ENCODE peak calls at places on chromosomes 2 and 18, in six cellular contexts. P, L, D, W, T and A are unnamed samples.

GRCh38 chr2:112834379-112835014 is 2.1 kb downstream of the IL1B start:
- DNase-seq in W (no peak), T (no peak), D (peak; percentile 60), L (no peak), P (no peak), A (no peak)

GRCh38 chr2:11073251-11073650 is 82.0 kb upstream of the SLC66A3 start:
- DNase-seq in W (no peak), T (peak; percentile 85), L (no peak), D (peak; percentile 67), P (peak; percentile 70), A (no peak)

GRCh38 chr2:187509667-187510417 is 44.4 kb downstream of the TFPI start:
- DNase-seq in W (no peak), T (no peak), P (no peak), L (no peak), D (peak; percentile 22), A (no peak)

GRCh38 chr2:179211355-179211754 is 53.3 kb downstream of the SESTD1 start:
- DNase-seq in D (no peak), L (no peak), W (no peak), T (no peak), P (no peak), A (no peak)

GRCh38 chr2:155895016-155895415 is 437.5 kb downstream of the NR4A2 start:
- DNase-seq in D (no peak), T (no peak), L (no peak), P (no peak), W (peak; percentile 36), A (no peak)

GRCh38 chr2:71494523-71495155 is 41.3 kb downstream of the DYSF start:
- DNase-seq in W (no peak), D (no peak), P (no peak), L (no peak), T (no peak), A (no peak)

GRCh38 chr2:12990523-12990922 is 273.8 kb downstream of the TRIB2 start:
- DNase-seq in W (no peak), P (no peak), D (peak; percentile 12), T (no peak), L (no peak), A (no peak)

GRCh38 chr2:126971481-126972271 is 73.0 kb downstream of the TEX51 start:
- DNase-seq in P (peak; percentile 87), D (peak; percentile 85), T (peak; percentile 86), L (peak; percentile 87), W (peak; percentile 41), A (peak; percentile 89)

GRCh38 chr2:42856891-42857632 is 64.7 kb upstream of the HAAO start:
- DNase-seq in W (no peak), T (no peak), L (peak; percentile 59), P (peak; percentile 59), D (no peak), A (no peak)

GRCh38 chr2:73850009-73850408 is 21.2 kb downstream of the STAMBP start:
- DNase-seq in W (no peak), D (no peak), P (no peak), T (no peak), L (no peak), A (no peak)

GRCh38 chr18:76262956-76263955 is 231.8 kb downstream of the ZNF516 start:
- DNase-seq in P (no peak), D (no peak), L (no peak), T (no peak), W (no peak), A (no peak)

GRCh38 chr2:229852565-229852964 is 69.2 kb downstream of the TRIP12 start:
- DNase-seq in L (no peak), P (no peak), D (peak; percentile 82), W (peak; percentile 67), T (no peak), A (peak; percentile 32)

GRCh38 chr2:25361261-25362048 is 19.7 kb upstream of the DNMT3A start:
- DNase-seq in P (no peak), W (no peak), D (no peak), L (no peak), T (no peak), A (no peak)

GRCh38 chr2:133053541-133053940 is 383.5 kb upstream of the LYPD1 start:
- DNase-seq in W (peak; percentile 23), P (no peak), L (no peak), T (no peak), D (no peak), A (no peak)

GRCh38 chr2:202299712-202300111 is 34.1 kb downstream of the NOP58 start:
- DNase-seq in D (no peak), L (no peak), W (no peak), T (no peak), P (no peak), A (peak; percentile 59)

GRCh38 chr2:216535454-216535995 is 36.9 kb downstream of the RPL37A start:
- DNase-seq in D (peak; percentile 96), P (no peak), L (peak; percentile 82), T (no peak), W (peak; percentile 95), A (no peak)

GRCh38 chr18:68797901-68798300 is at the start of gene CCDC102B:
- DNase-seq in W (peak; percentile 65), P (no peak), D (peak; percentile 94), L (no peak), T (no peak), A (no peak)

GRCh38 chr2:112629224-112629623 is 16.5 kb upstream of the SLC20A1 start:
- DNase-seq in T (no peak), D (no peak), W (no peak), P (no peak), L (no peak), A (no peak)

GRCh38 chr18:5556317-5556974 is 12.6 kb upstream of the EPB41L3 start:
- DNase-seq in T (no peak), P (no peak), D (peak; percentile 69), W (peak; percentile 69), L (no peak), A (no peak)

GRCh38 chr2:238731961-238732360 is 115.9 kb upstream of the TWIST2 start:
- DNase-seq in D (no peak), P (no peak), T (no peak), W (no peak), L (no peak), A (no peak)

GRCh38 chr2:144521702-144522101 is 1.8 kb upstream of the ZEB2 start:
- DNase-seq in L (no peak), T (no peak), D (no peak), P (no peak), W (no peak), A (no peak)

GRCh38 chr2:71779306-71779855 is 326.0 kb downstream of the DYSF start:
- DNase-seq in D (peak; percentile 51), L (no peak), W (peak; percentile 86), P (no peak), T (no peak), A (no peak)

GRCh38 chr2:9819551-9819950 is 23.7 kb upstream of the TAF1B start:
- DNase-seq in D (no peak), W (no peak), P (no peak), T (no peak), L (no peak), A (no peak)

GRCh38 chr2:158816797-158817196 is 21.7 kb downstream of the DAPL1 start:
- DNase-seq in L (no peak), T (no peak), P (no peak), W (no peak), D (no peak), A (no peak)

GRCh38 chr18:12027046-12027445 is 45.7 kb downstream of the IMPA2 start:
- DNase-seq in P (no peak), L (peak; percentile 66), W (no peak), D (no peak), T (no peak), A (no peak)

GRCh38 chr2:190338453-190338852 is 4.9 kb upstream of the INPP1 start:
- DNase-seq in W (no peak), L (no peak), D (no peak), T (no peak), P (no peak), A (no peak)

GRCh38 chr2:63310614-63311013 is 260.0 kb downstream of the OTX1 start:
- DNase-seq in P (no peak), D (no peak), W (no peak), L (no peak), T (no peak), A (no peak)

GRCh38 chr2:205640713-205641112 is 41.6 kb upstream of the NRP2 start:
- DNase-seq in T (no peak), W (no peak), L (no peak), D (no peak), P (no peak), A (no peak)

GRCh38 chr18:63137999-63138448 is 181.5 kb downstream of the BCL2 start:
- DNase-seq in L (no peak), D (no peak), P (no peak), W (no peak), T (no peak), A (no peak)

DNA sequence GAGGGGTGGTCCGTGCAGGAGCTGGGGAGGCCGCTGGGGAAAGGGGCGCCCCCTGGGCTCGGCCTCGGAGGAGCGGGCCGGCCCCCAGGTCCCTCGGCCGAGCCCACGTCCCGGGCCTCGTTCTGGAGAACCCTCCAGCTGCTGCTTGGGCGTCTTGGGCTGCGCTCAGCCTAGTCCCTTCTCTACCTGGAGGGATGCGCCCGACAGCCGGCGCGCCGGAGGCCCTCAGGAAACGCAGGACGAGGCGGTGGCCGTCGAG is 293 bp upstream of the D2HGDH start:
- DNase-seq in D (no peak), T (no peak), L (no peak), P (no peak), W (no peak), A (no peak)
- TF ChIP-seq CTCF in D (no peak), T (no peak), L (no peak), P (peak; percentile 23), W (no peak), A (no peak)

GRCh38 chr2:332592-332991 is 44.7 kb upstream of the ALKAL2 start:
- DNase-seq in P (no peak), L (no peak), T (no peak), D (no peak), W (no peak), A (no peak)
- TF ChIP-seq CTCF in P (no peak), L (no peak), T (no peak), D (peak; percentile 24), W (no peak), A (no peak)

DNA sequence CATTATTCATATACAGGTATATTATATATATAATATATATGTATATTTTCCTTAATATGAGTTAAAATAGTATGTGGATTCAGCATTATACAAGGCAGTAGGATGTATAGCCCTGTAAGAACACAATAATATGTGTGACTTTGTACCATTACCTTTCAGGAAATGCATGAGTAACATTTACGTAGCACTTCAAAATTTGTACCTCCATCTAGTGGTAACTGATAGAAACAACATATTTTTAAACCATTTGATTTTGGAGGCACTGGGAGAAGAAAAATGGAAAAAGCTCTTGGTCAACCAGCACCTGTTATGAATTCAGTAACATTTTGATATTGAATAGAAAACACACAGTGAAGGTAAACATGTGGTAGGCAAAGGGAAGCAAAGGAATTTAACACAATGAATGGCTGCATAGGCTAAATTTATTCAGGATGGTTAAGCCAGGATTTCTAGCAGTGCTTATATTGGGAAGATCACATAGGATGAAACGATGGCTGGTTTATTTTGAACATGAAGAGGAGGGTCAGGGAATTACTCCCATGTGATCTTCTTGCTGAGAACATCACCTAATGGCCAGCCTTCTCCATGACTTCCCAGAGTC is 565.5 kb downstream of the CCDC85A start:
- DNase-seq in T (no peak), L (no peak), P (no peak), D (peak; percentile 68), W (peak; percentile 34), A (peak; percentile 1)
- TF ChIP-seq CTCF in T (peak; percentile 28), L (peak; percentile 21), P (peak; percentile 52), D (peak; percentile 48), W (peak; percentile 51), A (no peak)

DNA sequence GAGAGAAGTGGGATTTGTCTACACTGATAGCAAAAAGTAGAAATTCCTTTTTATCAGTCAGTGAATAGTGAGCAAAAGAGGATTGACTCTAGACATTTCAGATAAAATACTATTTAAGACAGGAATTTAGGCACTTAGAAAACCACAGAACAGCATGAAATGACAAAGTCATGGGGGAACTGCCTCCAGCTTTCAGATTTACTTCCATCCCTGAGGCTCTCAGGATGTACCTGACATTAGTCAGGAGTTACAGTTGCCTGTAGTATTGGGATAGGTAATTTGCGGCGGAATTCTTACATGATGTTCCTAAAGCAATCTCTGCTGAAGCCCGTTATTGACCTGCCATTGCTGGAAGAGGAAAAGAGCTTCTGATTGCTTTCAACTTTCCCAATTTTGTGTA is 337.1 kb upstream of the MAP2 start:
- DNase-seq in D (no peak), L (no peak), W (no peak), T (no peak), P (no peak), A (no peak)
- TF ChIP-seq CTCF in D (no peak), L (no peak), W (no peak), T (no peak), P (no peak), A (no peak)